ENCODE peak calls at places on chromosome 1, in eight cellular contexts. One of them, this sample, is unnamed.

GRCh38 chr1:197235355-197235754 is 32.7 kb upstream of the CRB1 start:
- DNase-seq in NCI-H1436: no peak
- DNase-seq in B cell: no peak
- DNase-seq in NCI-H1092: no peak
- DNase-seq in activated naive CD8-positive, alpha-beta T cell treated with anti-CD3 and anti-CD28 coated beads for 36 hours: no peak
- DNase-seq in NB4: no peak
- DNase-seq in fibroblast of mammary gland: peak; percentile 3
- DNase-seq in HCEC 1CT: peak; percentile 4
- DNase-seq in this sample: no peak

GRCh38 chr1:246435421-246436041 is 71.5 kb downstream of the SMYD3 start:
- DNase-seq in NCI-H1436: no peak
- DNase-seq in B cell: no peak
- DNase-seq in NCI-H1092: no peak
- DNase-seq in activated naive CD8-positive, alpha-beta T cell treated with anti-CD3 and anti-CD28 coated beads for 36 hours: no peak
- DNase-seq in NB4: no peak
- DNase-seq in fibroblast of mammary gland: peak; percentile 22
- DNase-seq in HCEC 1CT: no peak
- DNase-seq in this sample: no peak

GRCh38 chr1:92273039-92273438 is 25.7 kb downstream of the GLMN start:
- DNase-seq in NCI-H1436: no peak
- DNase-seq in B cell: no peak
- DNase-seq in NCI-H1092: no peak
- DNase-seq in activated naive CD8-positive, alpha-beta T cell treated with anti-CD3 and anti-CD28 coated beads for 36 hours: no peak
- DNase-seq in NB4: no peak
- DNase-seq in fibroblast of mammary gland: no peak
- DNase-seq in HCEC 1CT: no peak
- DNase-seq in this sample: no peak

GRCh38 chr1:88327391-88328267 is 356.4 kb upstream of the PKN2 start:
- DNase-seq in NCI-H1436: peak; percentile 40
- DNase-seq in B cell: no peak
- DNase-seq in NCI-H1092: no peak
- DNase-seq in activated naive CD8-positive, alpha-beta T cell treated with anti-CD3 and anti-CD28 coated beads for 36 hours: no peak
- DNase-seq in NB4: peak; percentile 33
- DNase-seq in fibroblast of mammary gland: peak; percentile 88
- DNase-seq in HCEC 1CT: peak; percentile 65
- DNase-seq in this sample: no peak

GRCh38 chr1:13540871-13541270 is 27.1 kb upstream of the LRRC38 start:
- DNase-seq in NCI-H1436: no peak
- DNase-seq in B cell: no peak
- DNase-seq in NCI-H1092: no peak
- DNase-seq in activated naive CD8-positive, alpha-beta T cell treated with anti-CD3 and anti-CD28 coated beads for 36 hours: no peak
- DNase-seq in NB4: no peak
- DNase-seq in fibroblast of mammary gland: no peak
- DNase-seq in HCEC 1CT: no peak
- DNase-seq in this sample: no peak

GRCh38 chr1:215568287-215568692 is 1.2 kb downstream of the KCTD3 start:
- DNase-seq in NCI-H1436: no peak
- DNase-seq in B cell: no peak
- DNase-seq in NCI-H1092: no peak
- DNase-seq in activated naive CD8-positive, alpha-beta T cell treated with anti-CD3 and anti-CD28 coated beads for 36 hours: no peak
- DNase-seq in NB4: peak; percentile 44
- DNase-seq in fibroblast of mammary gland: peak; percentile 86
- DNase-seq in HCEC 1CT: peak; percentile 84
- DNase-seq in this sample: no peak

GRCh38 chr1:22816063-22816775 is 105.6 kb downstream of the EPHB2 start:
- DNase-seq in NCI-H1436: no peak
- DNase-seq in B cell: no peak
- DNase-seq in NCI-H1092: no peak
- DNase-seq in activated naive CD8-positive, alpha-beta T cell treated with anti-CD3 and anti-CD28 coated beads for 36 hours: no peak
- DNase-seq in NB4: no peak
- DNase-seq in fibroblast of mammary gland: no peak
- DNase-seq in HCEC 1CT: no peak
- DNase-seq in this sample: no peak

GRCh38 chr1:3471356-3472087 is 17.1 kb downstream of the ARHGEF16 start:
- DNase-seq in NCI-H1436: no peak
- DNase-seq in B cell: no peak
- DNase-seq in NCI-H1092: no peak
- DNase-seq in activated naive CD8-positive, alpha-beta T cell treated with anti-CD3 and anti-CD28 coated beads for 36 hours: no peak
- DNase-seq in NB4: peak; percentile 74
- DNase-seq in fibroblast of mammary gland: peak; percentile 57
- DNase-seq in HCEC 1CT: no peak
- DNase-seq in this sample: no peak

GRCh38 chr1:183776731-183777130 is 28.2 kb upstream of the RGL1 start:
- DNase-seq in NCI-H1436: no peak
- DNase-seq in B cell: no peak
- DNase-seq in NCI-H1092: no peak
- DNase-seq in activated naive CD8-positive, alpha-beta T cell treated with anti-CD3 and anti-CD28 coated beads for 36 hours: no peak
- DNase-seq in NB4: no peak
- DNase-seq in fibroblast of mammary gland: peak; percentile 31
- DNase-seq in HCEC 1CT: peak; percentile 6
- DNase-seq in this sample: no peak

GRCh38 chr1:59976194-59977074 is 49.9 kb upstream of the CYP2J2 start:
- DNase-seq in NCI-H1436: peak; percentile 36
- DNase-seq in B cell: no peak
- DNase-seq in NCI-H1092: peak; percentile 41
- DNase-seq in activated naive CD8-positive, alpha-beta T cell treated with anti-CD3 and anti-CD28 coated beads for 36 hours: peak; percentile 30
- DNase-seq in NB4: peak; percentile 39
- DNase-seq in fibroblast of mammary gland: peak; percentile 70
- DNase-seq in HCEC 1CT: peak; percentile 30
- DNase-seq in this sample: peak; percentile 31